ENCODE peak calls at places on chromosome 22, in nine cellular contexts. One of them, this sample, is unnamed.

GRCh38 chr22:47160781-47161520 is 398.5 kb downstream of the TBC1D22A start:
- DNase-seq in breast epithelium: peak; percentile 7
- DNase-seq in pancreas: no peak
- DNase-seq in AG10803: no peak
- DNase-seq in body of pancreas: peak; percentile 44
- DNase-seq in cardiac muscle cell: no peak
- DNase-seq in heart right ventricle: no peak
- DNase-seq in skeletal muscle cell: no peak
- DNase-seq in iPS DF 6.9: no peak
- DNase-seq in this sample: no peak

GRCh38 chr22:19974233-19974861 is 32.7 kb upstream of the TXNRD2 start:
- DNase-seq in breast epithelium: no peak
- DNase-seq in pancreas: peak; percentile 46
- DNase-seq in AG10803: peak; percentile 48
- DNase-seq in body of pancreas: peak; percentile 44
- DNase-seq in cardiac muscle cell: peak; percentile 62
- DNase-seq in heart right ventricle: no peak
- DNase-seq in skeletal muscle cell: no peak
- DNase-seq in iPS DF 6.9: peak; percentile 92
- DNase-seq in this sample: no peak

GRCh38 chr22:19873138-19873959 is 18.7 kb upstream of the GNB1L start:
- DNase-seq in breast epithelium: peak; percentile 41
- DNase-seq in pancreas: no peak
- DNase-seq in AG10803: no peak
- DNase-seq in body of pancreas: peak; percentile 27
- DNase-seq in cardiac muscle cell: no peak
- DNase-seq in heart right ventricle: no peak
- DNase-seq in skeletal muscle cell: no peak
- DNase-seq in iPS DF 6.9: no peak
- DNase-seq in this sample: no peak

GRCh38 chr22:17847360-17848078 is 73.2 kb upstream of the BID start:
- DNase-seq in breast epithelium: no peak
- DNase-seq in pancreas: no peak
- DNase-seq in AG10803: no peak
- DNase-seq in body of pancreas: no peak
- DNase-seq in cardiac muscle cell: no peak
- DNase-seq in heart right ventricle: no peak
- DNase-seq in skeletal muscle cell: no peak
- DNase-seq in iPS DF 6.9: no peak
- DNase-seq in this sample: peak; percentile 47

GRCh38 chr22:20852076-20852475 is 6.5 kb downstream of the PI4KA start:
- DNase-seq in breast epithelium: no peak
- DNase-seq in pancreas: no peak
- DNase-seq in AG10803: no peak
- DNase-seq in body of pancreas: no peak
- DNase-seq in cardiac muscle cell: no peak
- DNase-seq in heart right ventricle: no peak
- DNase-seq in skeletal muscle cell: no peak
- DNase-seq in iPS DF 6.9: no peak
- DNase-seq in this sample: no peak

GRCh38 chr22:41504397-41504796 is 35.5 kb downstream of the ACO2 start:
- DNase-seq in breast epithelium: no peak
- DNase-seq in pancreas: no peak
- DNase-seq in AG10803: peak; percentile 55
- DNase-seq in body of pancreas: no peak
- DNase-seq in cardiac muscle cell: no peak
- DNase-seq in heart right ventricle: peak; percentile 58
- DNase-seq in skeletal muscle cell: peak; percentile 31
- DNase-seq in iPS DF 6.9: no peak
- DNase-seq in this sample: no peak

GRCh38 chr22:29733362-29734322 is 13.8 kb downstream of the CABP7 start:
- DNase-seq in breast epithelium: no peak
- DNase-seq in pancreas: peak; percentile 41
- DNase-seq in AG10803: no peak
- DNase-seq in body of pancreas: peak; percentile 66
- DNase-seq in cardiac muscle cell: peak; percentile 27
- DNase-seq in heart right ventricle: peak; percentile 37
- DNase-seq in skeletal muscle cell: no peak
- DNase-seq in iPS DF 6.9: no peak
- DNase-seq in this sample: no peak

GRCh38 chr22:48897638-48897954 is 930.1 kb downstream of the BRD1 start:
- DNase-seq in breast epithelium: no peak
- DNase-seq in pancreas: no peak
- DNase-seq in AG10803: no peak
- DNase-seq in body of pancreas: no peak
- DNase-seq in cardiac muscle cell: no peak
- DNase-seq in heart right ventricle: no peak
- DNase-seq in skeletal muscle cell: no peak
- DNase-seq in iPS DF 6.9: no peak
- DNase-seq in this sample: no peak

GRCh38 chr22:17368727-17369552 is at the start of gene CECR2:
- DNase-seq in breast epithelium: peak; percentile 58
- DNase-seq in pancreas: peak; percentile 43
- DNase-seq in AG10803: no peak
- DNase-seq in body of pancreas: peak; percentile 67
- DNase-seq in cardiac muscle cell: peak; percentile 88
- DNase-seq in heart right ventricle: peak; percentile 60
- DNase-seq in skeletal muscle cell: no peak
- DNase-seq in iPS DF 6.9: no peak
- DNase-seq in this sample: no peak

GRCh38 chr22:38271101-38271500 is 1.7 kb downstream of the TMEM184B start:
- DNase-seq in breast epithelium: no peak
- DNase-seq in pancreas: no peak
- DNase-seq in AG10803: no peak
- DNase-seq in body of pancreas: no peak
- DNase-seq in cardiac muscle cell: no peak
- DNase-seq in heart right ventricle: no peak
- DNase-seq in skeletal muscle cell: no peak
- DNase-seq in iPS DF 6.9: no peak
- DNase-seq in this sample: no peak
- H3K4me3 ChIP-seq in breast epithelium: peak overlapping the region; percentile 97
- H3K4me3 ChIP-seq in pancreas: no peak overlapping the region
- H3K4me3 ChIP-seq in AG10803: peak overlapping the region; percentile 89
- H3K4me3 ChIP-seq in body of pancreas: no peak overlapping the region
- H3K4me3 ChIP-seq in cardiac muscle cell: no peak overlapping the region
- H3K4me3 ChIP-seq in heart right ventricle: peak overlapping the region; percentile 99
- H3K4me3 ChIP-seq in skeletal muscle cell: no peak overlapping the region
- H3K4me3 ChIP-seq in iPS DF 6.9: no peak overlapping the region
- H3K4me3 ChIP-seq in this sample: no peak overlapping the region

GRCh38 chr22:33842421-33843094 is 77.7 kb downstream of the LARGE1 start:
- DNase-seq in breast epithelium: no peak
- DNase-seq in pancreas: no peak
- DNase-seq in AG10803: no peak
- DNase-seq in body of pancreas: no peak
- DNase-seq in cardiac muscle cell: peak; percentile 17
- DNase-seq in heart right ventricle: no peak
- DNase-seq in skeletal muscle cell: no peak
- DNase-seq in iPS DF 6.9: no peak
- DNase-seq in this sample: no peak

GRCh38 chr22:33838644-33839043 is 81.6 kb downstream of the LARGE1 start:
- DNase-seq in breast epithelium: no peak
- DNase-seq in pancreas: no peak
- DNase-seq in AG10803: no peak
- DNase-seq in body of pancreas: no peak
- DNase-seq in cardiac muscle cell: no peak
- DNase-seq in heart right ventricle: no peak
- DNase-seq in skeletal muscle cell: no peak
- DNase-seq in iPS DF 6.9: no peak
- DNase-seq in this sample: no peak

GRCh38 chr22:33842006-33842354 is 78.3 kb downstream of the LARGE1 start:
- DNase-seq in breast epithelium: no peak
- DNase-seq in pancreas: no peak
- DNase-seq in AG10803: no peak
- DNase-seq in body of pancreas: no peak
- DNase-seq in cardiac muscle cell: no peak
- DNase-seq in heart right ventricle: no peak
- DNase-seq in skeletal muscle cell: no peak
- DNase-seq in iPS DF 6.9: no peak
- DNase-seq in this sample: no peak

GRCh38 chr22:33844273-33844672 is 76.0 kb downstream of the LARGE1 start:
- DNase-seq in breast epithelium: no peak
- DNase-seq in pancreas: no peak
- DNase-seq in AG10803: no peak
- DNase-seq in body of pancreas: no peak
- DNase-seq in cardiac muscle cell: peak; percentile 49
- DNase-seq in heart right ventricle: no peak
- DNase-seq in skeletal muscle cell: no peak
- DNase-seq in iPS DF 6.9: no peak
- DNase-seq in this sample: no peak

DNA sequence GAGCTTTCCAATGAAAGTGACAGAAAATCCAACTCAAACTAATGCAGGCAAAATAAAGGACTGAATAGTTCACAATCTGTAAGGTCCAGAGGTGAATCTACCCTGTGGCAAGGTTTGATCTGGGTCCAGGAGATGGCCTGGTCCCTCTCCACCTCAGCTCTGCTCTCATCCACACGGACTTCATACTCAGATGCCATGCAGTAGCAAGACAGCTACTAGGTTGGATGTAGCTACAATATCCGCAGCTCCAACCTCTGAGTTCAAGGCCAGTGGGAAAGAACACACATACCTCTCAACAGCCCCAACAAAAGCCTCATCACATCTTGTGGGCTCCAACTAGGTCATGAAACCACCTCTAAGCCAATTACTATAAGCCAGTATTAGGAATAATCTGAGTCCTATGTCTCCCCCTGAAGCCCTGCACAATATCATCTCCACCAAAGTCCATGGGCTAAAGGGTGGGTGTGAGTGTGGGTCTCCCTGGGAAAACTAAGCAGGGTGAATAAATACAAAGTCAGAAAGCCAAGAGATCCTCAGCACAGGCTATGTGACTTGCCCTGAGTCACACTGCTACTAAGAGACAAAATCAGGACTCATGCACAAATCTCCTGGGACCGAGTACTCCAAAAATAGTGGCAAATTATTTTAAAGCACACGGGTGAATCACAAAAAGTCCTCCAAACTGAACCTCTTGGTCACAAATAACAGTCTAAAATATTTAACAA is 78.8 kb downstream of the LARGE1 start:
- DNase-seq in breast epithelium: no peak
- DNase-seq in pancreas: no peak
- DNase-seq in AG10803: peak; percentile 44
- DNase-seq in body of pancreas: no peak
- DNase-seq in cardiac muscle cell: no peak
- DNase-seq in heart right ventricle: no peak
- DNase-seq in skeletal muscle cell: no peak
- DNase-seq in iPS DF 6.9: no peak
- DNase-seq in this sample: no peak
- H3K4me3 ChIP-seq in breast epithelium: no peak overlapping the region
- H3K4me3 ChIP-seq in pancreas: no peak overlapping the region
- H3K4me3 ChIP-seq in AG10803: no peak overlapping the region
- H3K4me3 ChIP-seq in body of pancreas: no peak overlapping the region
- H3K4me3 ChIP-seq in cardiac muscle cell: no peak overlapping the region
- H3K4me3 ChIP-seq in heart right ventricle: no peak overlapping the region
- H3K4me3 ChIP-seq in skeletal muscle cell: no peak overlapping the region
- H3K4me3 ChIP-seq in iPS DF 6.9: no peak overlapping the region
- H3K4me3 ChIP-seq in this sample: no peak overlapping the region

GRCh38 chr22:45166935-45167334 is 3.2 kb downstream of the NUP50 start:
- DNase-seq in breast epithelium: no peak
- DNase-seq in pancreas: no peak
- DNase-seq in AG10803: no peak
- DNase-seq in body of pancreas: no peak
- DNase-seq in cardiac muscle cell: no peak
- DNase-seq in heart right ventricle: no peak
- DNase-seq in skeletal muscle cell: no peak
- DNase-seq in iPS DF 6.9: no peak
- DNase-seq in this sample: no peak
- H3K4me3 ChIP-seq in breast epithelium: no peak overlapping the region
- H3K4me3 ChIP-seq in pancreas: no peak overlapping the region
- H3K4me3 ChIP-seq in AG10803: no peak overlapping the region
- H3K4me3 ChIP-seq in body of pancreas: no peak overlapping the region
- H3K4me3 ChIP-seq in cardiac muscle cell: no peak overlapping the region
- H3K4me3 ChIP-seq in heart right ventricle: peak overlapping the region; percentile 4
- H3K4me3 ChIP-seq in skeletal muscle cell: no peak overlapping the region
- H3K4me3 ChIP-seq in iPS DF 6.9: no peak overlapping the region
- H3K4me3 ChIP-seq in this sample: no peak overlapping the region

GRCh38 chr22:45783690-45784089 is 112.1 kb downstream of the ATXN10 start:
- DNase-seq in breast epithelium: no peak
- DNase-seq in pancreas: peak; percentile 14
- DNase-seq in AG10803: no peak
- DNase-seq in body of pancreas: peak; percentile 23
- DNase-seq in cardiac muscle cell: no peak
- DNase-seq in heart right ventricle: no peak
- DNase-seq in skeletal muscle cell: no peak
- DNase-seq in iPS DF 6.9: no peak
- DNase-seq in this sample: no peak

GRCh38 chr22:45784357-45785277 is 113.0 kb downstream of the ATXN10 start:
- DNase-seq in breast epithelium: no peak
- DNase-seq in pancreas: no peak
- DNase-seq in AG10803: no peak
- DNase-seq in body of pancreas: no peak
- DNase-seq in cardiac muscle cell: peak; percentile 79
- DNase-seq in heart right ventricle: peak; percentile 23
- DNase-seq in skeletal muscle cell: no peak
- DNase-seq in iPS DF 6.9: no peak
- DNase-seq in this sample: no peak

GRCh38 chr22:45783021-45783420 is 111.4 kb downstream of the ATXN10 start:
- DNase-seq in breast epithelium: no peak
- DNase-seq in pancreas: no peak
- DNase-seq in AG10803: no peak
- DNase-seq in body of pancreas: no peak
- DNase-seq in cardiac muscle cell: no peak
- DNase-seq in heart right ventricle: no peak
- DNase-seq in skeletal muscle cell: no peak
- DNase-seq in iPS DF 6.9: no peak
- DNase-seq in this sample: no peak

GRCh38 chr22:45787770-45788169 is 116.1 kb downstream of the ATXN10 start:
- DNase-seq in breast epithelium: no peak
- DNase-seq in pancreas: no peak
- DNase-seq in AG10803: peak; percentile 29
- DNase-seq in body of pancreas: no peak
- DNase-seq in cardiac muscle cell: no peak
- DNase-seq in heart right ventricle: no peak
- DNase-seq in skeletal muscle cell: no peak
- DNase-seq in iPS DF 6.9: no peak
- DNase-seq in this sample: no peak

DNA sequence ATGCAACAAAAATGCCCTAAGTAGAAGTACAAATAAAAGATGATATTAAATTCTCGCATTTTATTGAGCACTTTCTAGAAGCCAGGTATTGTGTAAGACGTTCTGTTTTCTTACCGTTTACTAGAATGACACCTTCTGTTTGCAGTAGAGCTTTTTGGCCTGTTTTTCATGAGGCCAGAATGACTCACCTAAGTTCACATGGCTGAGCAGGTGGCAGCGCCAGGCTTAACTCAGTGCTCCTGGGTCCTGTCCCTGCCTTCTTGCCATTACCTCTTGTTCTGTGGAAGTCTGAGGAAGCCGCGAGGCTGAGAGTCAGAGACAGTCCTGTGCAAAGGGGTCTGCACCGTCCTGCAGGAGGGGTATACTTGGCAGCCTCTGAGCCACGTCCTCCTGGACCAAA is 113.8 kb downstream of the ATXN10 start:
- DNase-seq in breast epithelium: no peak
- DNase-seq in pancreas: peak; percentile 28
- DNase-seq in AG10803: no peak
- DNase-seq in body of pancreas: peak; percentile 54
- DNase-seq in cardiac muscle cell: no peak
- DNase-seq in heart right ventricle: no peak
- DNase-seq in skeletal muscle cell: no peak
- DNase-seq in iPS DF 6.9: no peak
- DNase-seq in this sample: peak; percentile 90
- H3K4me3 ChIP-seq in breast epithelium: no peak overlapping the region
- H3K4me3 ChIP-seq in pancreas: no peak overlapping the region
- H3K4me3 ChIP-seq in AG10803: no peak overlapping the region
- H3K4me3 ChIP-seq in body of pancreas: no peak overlapping the region
- H3K4me3 ChIP-seq in cardiac muscle cell: no peak overlapping the region
- H3K4me3 ChIP-seq in heart right ventricle: no peak overlapping the region
- H3K4me3 ChIP-seq in skeletal muscle cell: no peak overlapping the region
- H3K4me3 ChIP-seq in iPS DF 6.9: no peak overlapping the region
- H3K4me3 ChIP-seq in this sample: no peak overlapping the region

GRCh38 chr22:46073683-46074504 is 76.4 kb upstream of the PPARA start:
- DNase-seq in breast epithelium: peak; percentile 59
- DNase-seq in pancreas: peak; percentile 37
- DNase-seq in AG10803: no peak
- DNase-seq in body of pancreas: peak; percentile 59
- DNase-seq in cardiac muscle cell: peak; percentile 45
- DNase-seq in heart right ventricle: peak; percentile 51
- DNase-seq in skeletal muscle cell: no peak
- DNase-seq in iPS DF 6.9: no peak
- DNase-seq in this sample: peak; percentile 9
- H3K4me3 ChIP-seq in breast epithelium: peak overlapping the region; percentile 97
- H3K4me3 ChIP-seq in pancreas: peak overlapping the region; percentile 89
- H3K4me3 ChIP-seq in AG10803: peak overlapping the region; percentile 98
- H3K4me3 ChIP-seq in body of pancreas: peak overlapping the region; percentile 81
- H3K4me3 ChIP-seq in cardiac muscle cell: no peak overlapping the region
- H3K4me3 ChIP-seq in heart right ventricle: peak overlapping the region; percentile 89
- H3K4me3 ChIP-seq in skeletal muscle cell: peak overlapping the region; percentile 89
- H3K4me3 ChIP-seq in iPS DF 6.9: peak overlapping the region; percentile 9
- H3K4me3 ChIP-seq in this sample: peak overlapping the region; percentile 92